ENCODE peak calls at places on chromosome 4, in four cellular contexts. X is glutamatergic neuron, D is amygdala, I is hepatic stellate cell. B is an unnamed sample.

GRCh38 chr4:24686866-24687672 is 102.7 kb upstream of the DHX15 start:
- DNase-seq in X (peak), D (no peak), I (no peak), B (no peak)

GRCh38 chr4:74328501-74328900 is 20.2 kb downstream of the EPGN start:
- DNase-seq in X (no peak), D (no peak), I (no peak), B (no peak)

GRCh38 chr4:121077496-121077895 is 5.2 kb upstream of the NDNF start:
- DNase-seq in X (no peak), D (no peak), I (no peak), B (no peak)

GRCh38 chr4:1376841-1377605 is 29.2 kb downstream of the NKX1-1 start:
- DNase-seq in X (peak), D (no peak), I (no peak), B (no peak)

GRCh38 chr4:71026086-71026485 is 32.6 kb downstream of the DCK start:
- DNase-seq in X (no peak), D (no peak), I (peak), B (no peak)

GRCh38 chr4:89657931-89658700 is 178.8 kb downstream of the SNCA start:
- DNase-seq in X (no peak), D (no peak), I (no peak), B (no peak)

GRCh38 chr4:5399790-5400421 is 308.5 kb downstream of the EVC2 start:
- DNase-seq in X (peak), D (no peak), I (peak), B (no peak)

GRCh38 chr4:168139336-168139735 is 47.0 kb downstream of the ANXA10 start:
- DNase-seq in X (no peak), D (no peak), I (peak), B (no peak)

GRCh38 chr4:38281416-38282071 is 321.3 kb downstream of the PTTG2 start:
- DNase-seq in X (no peak), D (no peak), I (no peak), B (no peak)

GRCh38 chr4:15244354-15244753 is 183.5 kb upstream of the C1QTNF7 start:
- DNase-seq in X (no peak), D (no peak), I (no peak), B (no peak)

GRCh38 chr4:86924805-86925204 is 10.0 kb upstream of the AFF1 start:
- DNase-seq in X (no peak), D (no peak), I (peak), B (no peak)

GRCh38 chr4:53937918-53938317 is 126.5 kb downstream of the CHIC2 start:
- DNase-seq in X (no peak), D (no peak), I (peak), B (no peak)

GRCh38 chr4:175109933-175110332 is 191.8 kb downstream of the ADAM29 start:
- DNase-seq in X (no peak), D (no peak), I (no peak), B (no peak)

GRCh38 chr4:80876810-80877209 is 153.7 kb upstream of the BMP3 start:
- DNase-seq in X (no peak), D (no peak), I (peak), B (no peak)

GRCh38 chr4:166128452-166128851 is 255.4 kb downstream of the TLL1 start:
- DNase-seq in X (no peak), D (no peak), I (no peak), B (no peak)

GRCh38 chr4:25313194-25313895 is 771 bp downstream of the ZCCHC4 start:
- DNase-seq in X (no peak), D (no peak), I (no peak), B (no peak)

GRCh38 chr4:127555106-127555505 is 77.7 kb upstream of the INTU start:
- DNase-seq in X (no peak), D (no peak), I (no peak), B (no peak)

GRCh38 chr4:88696620-88697019 is 1.0 kb downstream of the NAP1L5 start:
- DNase-seq in X (no peak), D (no peak), I (no peak), B (no peak)